ENCODE peak calls at places on chromosomes 12 and 14, in six cellular contexts. One of them, this sample, is unnamed.
A peak's percentile ranks its signal among the peaks of the same experiment; 100 is the strongest.

GRCh38 chr12:96233941-96234461 is 39.8 kb downstream of the ELK3 start:
- DNase-seq in endodermal cell: peak; percentile 49
- DNase-seq in stomach: peak; percentile 55
- DNase-seq in cardiac muscle cell: peak; percentile 98
- DNase-seq in heart left ventricle: peak; percentile 90
- DNase-seq in LNCaP clone FGC: no peak
- DNase-seq in this sample: peak; percentile 99

GRCh38 chr12:10362828-10363664 is 26.8 kb downstream of the KLRK1 start:
- DNase-seq in endodermal cell: peak; percentile 51
- DNase-seq in stomach: no peak
- DNase-seq in cardiac muscle cell: peak; percentile 30
- DNase-seq in heart left ventricle: no peak
- DNase-seq in LNCaP clone FGC: no peak
- DNase-seq in this sample: peak; percentile 48

GRCh38 chr12:6288235-6288634 is 22.2 kb upstream of the PLEKHG6 start:
- DNase-seq in endodermal cell: no peak
- DNase-seq in stomach: no peak
- DNase-seq in cardiac muscle cell: peak; percentile 42
- DNase-seq in heart left ventricle: no peak
- DNase-seq in LNCaP clone FGC: no peak
- DNase-seq in this sample: peak; percentile 86

GRCh38 chr12:65881348-65881961 is 57.2 kb downstream of the HMGA2 start:
- DNase-seq in endodermal cell: no peak
- DNase-seq in stomach: peak; percentile 30
- DNase-seq in cardiac muscle cell: peak; percentile 84
- DNase-seq in heart left ventricle: peak; percentile 46
- DNase-seq in LNCaP clone FGC: no peak
- DNase-seq in this sample: peak; percentile 63

GRCh38 chr14:72513994-72514659 is 379.8 kb downstream of the DPF3 start:
- DNase-seq in endodermal cell: peak; percentile 61
- DNase-seq in stomach: no peak
- DNase-seq in cardiac muscle cell: peak; percentile 66
- DNase-seq in heart left ventricle: no peak
- DNase-seq in LNCaP clone FGC: no peak
- DNase-seq in this sample: peak; percentile 52

GRCh38 chr14:91796622-91797347 is 64.9 kb upstream of the CATSPERB start:
- DNase-seq in endodermal cell: no peak
- DNase-seq in stomach: no peak
- DNase-seq in cardiac muscle cell: peak; percentile 5
- DNase-seq in heart left ventricle: no peak
- DNase-seq in LNCaP clone FGC: no peak
- DNase-seq in this sample: peak; percentile 19

GRCh38 chr14:81169711-81170103 is 51.1 kb downstream of the GTF2A1 start:
- DNase-seq in endodermal cell: no peak
- DNase-seq in stomach: peak; percentile 58
- DNase-seq in cardiac muscle cell: peak; percentile 41
- DNase-seq in heart left ventricle: peak; percentile 71
- DNase-seq in LNCaP clone FGC: no peak
- DNase-seq in this sample: peak; percentile 14

GRCh38 chr12:14605401-14605989 is 37.8 kb upstream of the PLBD1 start:
- DNase-seq in endodermal cell: no peak
- DNase-seq in stomach: no peak
- DNase-seq in cardiac muscle cell: no peak
- DNase-seq in heart left ventricle: no peak
- DNase-seq in LNCaP clone FGC: no peak
- DNase-seq in this sample: no peak

GRCh38 chr12:67524861-67525499 is 123.6 kb upstream of the DYRK2 start:
- DNase-seq in endodermal cell: no peak
- DNase-seq in stomach: no peak
- DNase-seq in cardiac muscle cell: no peak
- DNase-seq in heart left ventricle: no peak
- DNase-seq in LNCaP clone FGC: no peak
- DNase-seq in this sample: no peak

DNA sequence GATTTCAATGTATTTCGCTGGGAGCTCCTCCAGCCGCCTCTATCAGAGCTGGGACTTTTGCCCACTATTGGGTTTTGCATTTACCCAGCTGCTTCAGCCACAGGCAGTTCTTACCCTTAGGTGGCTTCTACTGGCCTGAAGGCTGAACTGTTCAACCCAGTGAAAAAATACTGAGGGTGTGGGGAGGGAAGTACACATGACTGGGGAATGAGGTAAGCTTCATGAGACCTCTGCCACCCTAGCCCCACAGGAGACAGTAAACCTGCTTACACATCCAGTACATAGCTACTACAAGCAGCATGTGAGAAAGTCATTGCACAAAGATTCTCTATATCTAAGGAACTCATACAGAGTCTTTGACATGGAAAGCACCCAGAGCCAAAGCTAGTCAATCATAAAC is 411.1 kb downstream of the SYT1 start:
- DNase-seq in endodermal cell: no peak
- DNase-seq in stomach: no peak
- DNase-seq in cardiac muscle cell: no peak
- DNase-seq in heart left ventricle: no peak
- DNase-seq in LNCaP clone FGC: no peak
- DNase-seq in this sample: no peak
- H3K4me3 ChIP-seq in endodermal cell: no peak overlapping the region
- H3K4me3 ChIP-seq in stomach: no peak overlapping the region
- H3K4me3 ChIP-seq in cardiac muscle cell: no peak overlapping the region
- H3K4me3 ChIP-seq in heart left ventricle: no peak overlapping the region
- H3K4me3 ChIP-seq in LNCaP clone FGC: no peak overlapping the region
- H3K4me3 ChIP-seq in this sample: no peak overlapping the region

GRCh38 chr12:12733118-12733517 is 15.9 kb downstream of the CDKN1B start:
- DNase-seq in endodermal cell: peak; percentile 19
- DNase-seq in stomach: no peak
- DNase-seq in cardiac muscle cell: no peak
- DNase-seq in heart left ventricle: no peak
- DNase-seq in LNCaP clone FGC: no peak
- DNase-seq in this sample: no peak

GRCh38 chr12:12734561-12735071 is 17.4 kb downstream of the CDKN1B start:
- DNase-seq in endodermal cell: peak; percentile 45
- DNase-seq in stomach: no peak
- DNase-seq in cardiac muscle cell: no peak
- DNase-seq in heart left ventricle: no peak
- DNase-seq in LNCaP clone FGC: no peak
- DNase-seq in this sample: no peak

GRCh38 chr12:12734054-12734453 is 16.9 kb downstream of the CDKN1B start:
- DNase-seq in endodermal cell: peak; percentile 17
- DNase-seq in stomach: no peak
- DNase-seq in cardiac muscle cell: peak; percentile 30
- DNase-seq in heart left ventricle: no peak
- DNase-seq in LNCaP clone FGC: no peak
- DNase-seq in this sample: peak; percentile 75

GRCh38 chr12:12735301-12735700 is 18.1 kb downstream of the CDKN1B start:
- DNase-seq in endodermal cell: peak; percentile 35
- DNase-seq in stomach: no peak
- DNase-seq in cardiac muscle cell: peak; percentile 60
- DNase-seq in heart left ventricle: no peak
- DNase-seq in LNCaP clone FGC: no peak
- DNase-seq in this sample: no peak

GRCh38 chr12:12736759-12737676 is 19.9 kb downstream of the CDKN1B start:
- DNase-seq in endodermal cell: no peak
- DNase-seq in stomach: no peak
- DNase-seq in cardiac muscle cell: peak; percentile 60
- DNase-seq in heart left ventricle: peak; percentile 23
- DNase-seq in LNCaP clone FGC: no peak
- DNase-seq in this sample: peak; percentile 91
- H3K4me3 ChIP-seq in endodermal cell: no peak overlapping the region
- H3K4me3 ChIP-seq in stomach: no peak overlapping the region
- H3K4me3 ChIP-seq in cardiac muscle cell: no peak overlapping the region
- H3K4me3 ChIP-seq in heart left ventricle: no peak overlapping the region
- H3K4me3 ChIP-seq in LNCaP clone FGC: no peak overlapping the region
- H3K4me3 ChIP-seq in this sample: peak overlapping the region; percentile 3

GRCh38 chr12:499837-500458 is 40.2 kb downstream of the B4GALNT3 start:
- DNase-seq in endodermal cell: peak; percentile 27
- DNase-seq in stomach: peak; percentile 30
- DNase-seq in cardiac muscle cell: peak; percentile 43
- DNase-seq in heart left ventricle: no peak
- DNase-seq in LNCaP clone FGC: no peak
- DNase-seq in this sample: no peak
- H3K4me3 ChIP-seq in endodermal cell: no peak overlapping the region
- H3K4me3 ChIP-seq in stomach: no peak overlapping the region
- H3K4me3 ChIP-seq in cardiac muscle cell: no peak overlapping the region
- H3K4me3 ChIP-seq in heart left ventricle: no peak overlapping the region
- H3K4me3 ChIP-seq in LNCaP clone FGC: no peak overlapping the region
- H3K4me3 ChIP-seq in this sample: no peak overlapping the region

GRCh38 chr14:99188721-99189120 is 83.3 kb downstream of the BCL11B start:
- DNase-seq in endodermal cell: peak; percentile 85
- DNase-seq in stomach: no peak
- DNase-seq in cardiac muscle cell: no peak
- DNase-seq in heart left ventricle: no peak
- DNase-seq in LNCaP clone FGC: no peak
- DNase-seq in this sample: no peak

GRCh38 chr14:99190696-99191662 is 81.0 kb downstream of the BCL11B start:
- DNase-seq in endodermal cell: no peak
- DNase-seq in stomach: no peak
- DNase-seq in cardiac muscle cell: no peak
- DNase-seq in heart left ventricle: no peak
- DNase-seq in LNCaP clone FGC: no peak
- DNase-seq in this sample: no peak

GRCh38 chr14:99186956-99187690 is 84.9 kb downstream of the BCL11B start:
- DNase-seq in endodermal cell: no peak
- DNase-seq in stomach: no peak
- DNase-seq in cardiac muscle cell: no peak
- DNase-seq in heart left ventricle: no peak
- DNase-seq in LNCaP clone FGC: no peak
- DNase-seq in this sample: no peak

GRCh38 chr14:99187858-99188257 is 84.1 kb downstream of the BCL11B start:
- DNase-seq in endodermal cell: no peak
- DNase-seq in stomach: no peak
- DNase-seq in cardiac muscle cell: no peak
- DNase-seq in heart left ventricle: no peak
- DNase-seq in LNCaP clone FGC: no peak
- DNase-seq in this sample: no peak

GRCh38 chr14:99189201-99189801 is 82.7 kb downstream of the BCL11B start:
- DNase-seq in endodermal cell: no peak
- DNase-seq in stomach: no peak
- DNase-seq in cardiac muscle cell: no peak
- DNase-seq in heart left ventricle: no peak
- DNase-seq in LNCaP clone FGC: no peak
- DNase-seq in this sample: no peak
- H3K4me3 ChIP-seq in endodermal cell: no peak overlapping the region
- H3K4me3 ChIP-seq in stomach: no peak overlapping the region
- H3K4me3 ChIP-seq in cardiac muscle cell: no peak overlapping the region
- H3K4me3 ChIP-seq in heart left ventricle: no peak overlapping the region
- H3K4me3 ChIP-seq in LNCaP clone FGC: no peak overlapping the region
- H3K4me3 ChIP-seq in this sample: no peak overlapping the region

GRCh38 chr14:24189460-24189859 is 844 bp upstream of the IPO4 start:
- DNase-seq in endodermal cell: no peak
- DNase-seq in stomach: no peak
- DNase-seq in cardiac muscle cell: no peak
- DNase-seq in heart left ventricle: no peak
- DNase-seq in LNCaP clone FGC: no peak
- DNase-seq in this sample: no peak
- H3K4me3 ChIP-seq in endodermal cell: peak overlapping the region; percentile 89
- H3K4me3 ChIP-seq in stomach: no peak overlapping the region
- H3K4me3 ChIP-seq in cardiac muscle cell: no peak overlapping the region
- H3K4me3 ChIP-seq in heart left ventricle: no peak overlapping the region
- H3K4me3 ChIP-seq in LNCaP clone FGC: peak overlapping the region; percentile 97
- H3K4me3 ChIP-seq in this sample: no peak overlapping the region

DNA sequence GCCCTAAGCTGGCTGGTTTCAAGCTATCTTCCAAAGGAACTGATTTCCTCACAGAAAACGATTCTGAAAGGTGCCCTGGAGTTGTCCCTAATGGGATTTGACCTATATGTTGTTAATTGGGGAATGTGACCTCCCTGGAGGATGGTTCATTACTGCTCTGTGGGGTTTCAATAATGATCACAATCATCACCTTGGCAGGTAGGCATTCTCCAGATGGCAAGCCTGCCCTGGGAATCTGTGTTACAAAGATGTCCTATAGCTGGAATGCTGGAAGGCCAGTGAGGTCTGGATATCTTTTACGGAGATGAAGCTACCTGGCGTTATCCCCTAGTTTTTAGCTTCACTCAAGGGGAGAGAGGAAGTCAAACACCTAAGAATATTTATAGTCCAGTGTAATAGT is 167.6 kb downstream of the TTC8 start:
- DNase-seq in endodermal cell: no peak
- DNase-seq in stomach: no peak
- DNase-seq in cardiac muscle cell: no peak
- DNase-seq in heart left ventricle: no peak
- DNase-seq in LNCaP clone FGC: no peak
- DNase-seq in this sample: no peak
- H3K4me3 ChIP-seq in endodermal cell: no peak overlapping the region
- H3K4me3 ChIP-seq in stomach: no peak overlapping the region
- H3K4me3 ChIP-seq in cardiac muscle cell: no peak overlapping the region
- H3K4me3 ChIP-seq in heart left ventricle: no peak overlapping the region
- H3K4me3 ChIP-seq in LNCaP clone FGC: no peak overlapping the region
- H3K4me3 ChIP-seq in this sample: no peak overlapping the region